ENCODE peak calls at places on chromosomes 13 and 19, in six cellular contexts. One of them, this sample, is unnamed.
A peak's percentile ranks its signal among the peaks of the same experiment; 100 is the strongest.

GRCh38 chr19:2815923-2816322 is 3.7 kb upstream of the ZNF554 start:
- DNase-seq in HepG2: no peak
- DNase-seq in GM12891: peak; percentile 16
- DNase-seq in H1: no peak
- DNase-seq in GM12878: no peak
- DNase-seq in K562: no peak
- DNase-seq in this sample: no peak

GRCh38 chr19:39502640-39503417 is 4.1 kb downstream of the DLL3 start:
- DNase-seq in H1: no peak
- DNase-seq in GM12878: no peak
- DNase-seq in K562: peak; percentile 90
- DNase-seq in HepG2: peak; percentile 56
- DNase-seq in GM12891: peak; percentile 91
- DNase-seq in this sample: peak; percentile 88

GRCh38 chr19:17943284-17944221 is 10.7 kb downstream of the CCDC124 start:
- DNase-seq in H1: no peak
- DNase-seq in HepG2: no peak
- DNase-seq in GM12891: no peak
- DNase-seq in K562: peak; percentile 88
- DNase-seq in GM12878: no peak
- DNase-seq in this sample: no peak

GRCh38 chr19:5059191-5059579 is 90.3 kb downstream of the KDM4B start:
- DNase-seq in K562: no peak
- DNase-seq in HepG2: no peak
- DNase-seq in H1: no peak
- DNase-seq in GM12891: no peak
- DNase-seq in GM12878: no peak
- DNase-seq in this sample: no peak

GRCh38 chr19:19259741-19260140 is 13.4 kb downstream of the TM6SF2 start:
- DNase-seq in HepG2: peak; percentile 38
- DNase-seq in GM12891: peak; percentile 48
- DNase-seq in K562: peak; percentile 72
- DNase-seq in H1: no peak
- DNase-seq in GM12878: no peak
- DNase-seq in this sample: no peak

GRCh38 chr13:34361528-34361927 is 543.6 kb downstream of the RFC3 start:
- DNase-seq in H1: no peak
- DNase-seq in HepG2: no peak
- DNase-seq in K562: no peak
- DNase-seq in GM12878: no peak
- DNase-seq in GM12891: no peak
- DNase-seq in this sample: no peak

GRCh38 chr19:33546656-33547055 is 25.1 kb upstream of the PEPD start:
- DNase-seq in GM12891: no peak
- DNase-seq in HepG2: no peak
- DNase-seq in K562: no peak
- DNase-seq in GM12878: no peak
- DNase-seq in H1: no peak
- DNase-seq in this sample: no peak

GRCh38 chr19:15419413-15420025 is 731 bp upstream of the AKAP8L start:
- DNase-seq in GM12891: no peak
- DNase-seq in H1: no peak
- DNase-seq in GM12878: no peak
- DNase-seq in K562: no peak
- DNase-seq in HepG2: no peak
- DNase-seq in this sample: no peak

GRCh38 chr13:98473792-98474153 is 103.1 kb downstream of the STK24 start:
- DNase-seq in H1: no peak
- DNase-seq in GM12878: no peak
- DNase-seq in K562: no peak
- DNase-seq in GM12891: no peak
- DNase-seq in HepG2: no peak
- DNase-seq in this sample: no peak

GRCh38 chr19:3075605-3076431 is 13.5 kb upstream of the TLE5 start:
- DNase-seq in H1: no peak
- DNase-seq in HepG2: no peak
- DNase-seq in GM12891: peak; percentile 78
- DNase-seq in GM12878: no peak
- DNase-seq in K562: peak; percentile 83
- DNase-seq in this sample: peak; percentile 76

GRCh38 chr19:1923319-1923718 is 17.7 kb upstream of the CSNK1G2 start:
- DNase-seq in GM12878: no peak
- DNase-seq in HepG2: no peak
- DNase-seq in K562: no peak
- DNase-seq in GM12891: no peak
- DNase-seq in H1: no peak
- DNase-seq in this sample: no peak

GRCh38 chr13:111610077-111610476 is 289.6 kb downstream of the TEX29 start:
- DNase-seq in GM12878: no peak
- DNase-seq in H1: no peak
- DNase-seq in HepG2: no peak
- DNase-seq in K562: no peak
- DNase-seq in GM12891: no peak
- DNase-seq in this sample: no peak

GRCh38 chr19:29587518-29587986 is 18.5 kb upstream of the POP4 start:
- DNase-seq in GM12891: no peak
- DNase-seq in HepG2: no peak
- DNase-seq in GM12878: peak; percentile 76
- DNase-seq in K562: no peak
- DNase-seq in H1: no peak
- DNase-seq in this sample: no peak
- TF ChIP-seq TAF1 in GM12891: no peak
- TF ChIP-seq TAF1 in HepG2: no peak
- TF ChIP-seq TAF1 in GM12878: no peak
- TF ChIP-seq TAF1 in K562: no peak
- TF ChIP-seq TAF1 in H1: no peak
- TF ChIP-seq TAF1 in this sample: no peak

GRCh38 chr13:52161193-52161646 is 1.8 kb upstream of the NEK3 start:
- DNase-seq in HepG2: peak; percentile 80
- DNase-seq in GM12891: no peak
- DNase-seq in K562: no peak
- DNase-seq in GM12878: no peak
- DNase-seq in H1: no peak
- DNase-seq in this sample: no peak
- TF ChIP-seq POLR2A in HepG2: no peak
- TF ChIP-seq POLR2A in GM12891: no peak
- TF ChIP-seq POLR2A in K562: no peak
- TF ChIP-seq POLR2A in GM12878: no peak
- TF ChIP-seq POLR2A in H1: no peak
- TF ChIP-seq POLR2A in this sample: no peak

DNA sequence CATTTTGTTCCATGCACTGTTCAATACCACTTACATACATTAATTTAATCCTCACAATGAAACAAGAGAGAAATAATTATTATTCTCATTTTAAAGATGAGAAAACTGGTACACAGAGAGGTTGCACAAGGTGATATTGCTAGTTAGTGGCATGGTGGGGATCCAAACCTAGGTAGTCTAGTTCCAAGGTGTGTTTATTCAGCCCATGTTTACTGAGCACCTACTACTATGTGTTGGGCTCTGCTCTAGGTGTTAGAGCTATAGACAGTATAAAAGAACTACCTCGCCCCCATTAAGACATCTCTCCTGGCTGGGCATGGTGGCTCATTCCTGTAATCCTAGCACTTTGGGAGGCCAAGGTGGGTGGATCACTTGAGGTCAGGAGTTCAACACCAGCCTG is 3.2 kb upstream of the PMIS2 start:
- DNase-seq in K562: no peak
- DNase-seq in GM12878: no peak
- DNase-seq in HepG2: no peak
- DNase-seq in H1: no peak
- DNase-seq in GM12891: no peak
- DNase-seq in this sample: no peak
- TF ChIP-seq TAF1 in K562: no peak
- TF ChIP-seq TAF1 in GM12878: no peak
- TF ChIP-seq TAF1 in HepG2: no peak
- TF ChIP-seq TAF1 in H1: no peak
- TF ChIP-seq TAF1 in GM12891: no peak
- TF ChIP-seq TAF1 in this sample: no peak

GRCh38 chr19:56314584-56315075 is at the start of gene ZSCAN5A:
- DNase-seq in GM12891: peak; percentile 84
- DNase-seq in H1: peak; percentile 66
- DNase-seq in K562: peak; percentile 99
- DNase-seq in HepG2: peak; percentile 89
- DNase-seq in GM12878: peak; percentile 89
- DNase-seq in this sample: peak; percentile 89
- TF ChIP-seq POLR2A in GM12891: peak; percentile 80
- TF ChIP-seq POLR2A in H1: peak; percentile 82
- TF ChIP-seq POLR2A in K562: peak; percentile 75
- TF ChIP-seq POLR2A in HepG2: peak; percentile 65
- TF ChIP-seq POLR2A in GM12878: peak; percentile 90
- TF ChIP-seq POLR2A in this sample: peak; percentile 73

GRCh38 chr19:888615-889385 is 4.2 kb downstream of the MED16 start:
- DNase-seq in K562: peak; percentile 66
- DNase-seq in H1: no peak
- DNase-seq in HepG2: no peak
- DNase-seq in GM12891: no peak
- DNase-seq in GM12878: no peak
- DNase-seq in this sample: no peak
- TF ChIP-seq TAF1 in K562: no peak
- TF ChIP-seq TAF1 in H1: no peak
- TF ChIP-seq TAF1 in HepG2: no peak
- TF ChIP-seq TAF1 in GM12891: no peak
- TF ChIP-seq TAF1 in GM12878: no peak
- TF ChIP-seq TAF1 in this sample: no peak

DNA sequence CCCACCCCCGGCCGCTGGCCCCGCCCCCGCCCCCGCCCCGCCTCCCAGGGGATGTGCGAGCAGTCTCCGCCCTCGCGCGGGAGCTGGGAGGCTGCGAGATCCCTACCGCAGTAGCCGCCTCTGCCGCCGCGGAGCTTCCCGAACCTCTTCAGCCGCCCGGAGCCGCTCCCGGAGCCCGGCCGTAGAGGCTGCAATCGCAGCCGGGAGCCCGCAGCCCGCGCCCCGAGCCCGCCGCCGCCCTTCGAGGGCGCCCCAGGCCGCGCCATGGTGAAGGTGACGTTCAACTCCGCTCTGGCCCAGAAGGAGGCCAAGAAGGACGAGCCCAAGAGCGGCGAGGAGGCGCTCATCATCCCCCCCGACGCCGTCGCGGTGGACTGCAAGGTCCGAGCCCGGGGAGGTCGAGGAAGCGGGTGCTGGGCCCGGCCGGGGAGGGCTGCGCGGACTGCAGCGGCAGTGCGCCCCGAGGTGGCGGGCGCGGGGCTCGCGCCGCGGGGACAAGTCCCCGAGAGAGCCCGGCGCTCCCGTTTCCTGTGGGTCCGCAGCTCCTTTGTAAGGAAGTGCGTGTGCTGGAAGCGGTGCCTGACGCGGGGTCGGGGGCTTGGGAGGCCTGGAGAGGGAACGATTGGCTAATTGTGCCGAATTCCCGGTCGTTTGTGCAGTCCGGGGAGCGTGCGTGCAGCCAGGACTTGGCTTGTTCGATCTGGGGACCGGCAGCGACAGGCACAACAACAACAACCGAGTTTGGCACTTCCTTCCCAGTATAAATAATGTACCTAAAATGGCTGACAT is at the start of gene ITM2B:
- DNase-seq in K562: peak; percentile 87
- DNase-seq in H1: no peak
- DNase-seq in HepG2: peak; percentile 56
- DNase-seq in GM12878: no peak
- DNase-seq in GM12891: peak; percentile 43
- DNase-seq in this sample: peak; percentile 54
- TF ChIP-seq POLR2A in K562: peak; percentile 71
- TF ChIP-seq POLR2A in H1: peak; percentile 78
- TF ChIP-seq POLR2A in HepG2: peak; percentile 48
- TF ChIP-seq POLR2A in GM12878: peak; percentile 57
- TF ChIP-seq POLR2A in GM12891: no peak
- TF ChIP-seq POLR2A in this sample: no peak

This sample was measured in GM12892.